ENCODE peak calls at places on chromosome 12, in six cellular contexts. U, E, J, F, C and M are unnamed samples. For H3K27me3 and H3K4me1, the result is how much of the 10 kb centered on the place peaks cover.

GRCh38 chr12:95623554-95624170 is 72.4 kb upstream of the USP44 start:
- DNase-seq in U (peak), E (peak), J (peak), F (no peak), C (no peak), M (no peak)

GRCh38 chr12:77925536-77926108 is 94.9 kb downstream of the NAV3 start:
- DNase-seq in U (peak), E (peak), J (peak), F (no peak), C (no peak), M (no peak)

GRCh38 chr12:51048601-51049369 is 658 bp downstream of the LETMD1 start:
- DNase-seq in U (no peak), E (no peak), J (peak), F (peak), C (peak), M (no peak)

GRCh38 chr12:119334459-119335170 is at the start of gene CCDC60:
- DNase-seq in U (no peak), E (no peak), J (no peak), F (no peak), C (no peak), M (no peak)

GRCh38 chr12:132445884-132446471 is 44.0 kb upstream of the FBRSL1 start:
- DNase-seq in U (no peak), E (no peak), J (no peak), F (peak), C (peak), M (peak)

GRCh38 chr12:6980740-6981139 is 10.0 kb downstream of the EMG1 start:
- DNase-seq in U (no peak), E (no peak), J (no peak), F (no peak), C (no peak), M (no peak)

GRCh38 chr12:121240484-121241202 is 30.7 kb downstream of the P2RX4 start:
- DNase-seq in U (peak), E (peak), J (no peak), F (peak), C (peak), M (peak)

GRCh38 chr12:121808623-121809022 is 4.8 kb downstream of the SETD1B start:
- DNase-seq in U (no peak), E (no peak), J (no peak), F (no peak), C (no peak), M (no peak)

GRCh38 chr12:16359512-16360491 is 12.4 kb downstream of the MGST1 start:
- DNase-seq in U (peak), E (peak), J (peak), F (no peak), C (no peak), M (no peak)

GRCh38 chr12:116697305-116698130 is 40.4 kb downstream of the SPRING1 start:
- DNase-seq in U (no peak), E (no peak), J (peak), F (no peak), C (no peak), M (no peak)

GRCh38 chr12:109445224-109445623 is 31.9 kb downstream of the KCTD10 start:
- DNase-seq in U (no peak), E (no peak), J (no peak), F (no peak), C (no peak), M (no peak)

GRCh38 chr12:74538491-74539258 is 1.0 kb downstream of the ATXN7L3B start:
- DNase-seq in U (no peak), E (no peak), J (peak), F (peak), C (peak), M (no peak)

GRCh38 chr12:6965026-6965661 is 5.3 kb downstream of the PHB2 start:
- DNase-seq in U (peak), E (peak), J (peak), F (peak), C (peak), M (peak)

GRCh38 chr12:101209319-101210302 is at the start of gene SLC5A8:
- DNase-seq in U (no peak), E (no peak), J (no peak), F (no peak), C (no peak), M (no peak)

GRCh38 chr12:115095073-115095748 is 411.2 kb upstream of the TBX3 start:
- DNase-seq in U (no peak), E (no peak), J (no peak), F (no peak), C (no peak), M (no peak)

GRCh38 chr12:88854260-88854659 is 274.0 kb upstream of the KITLG start:
- DNase-seq in U (no peak), E (no peak), J (no peak), F (no peak), C (no peak), M (no peak)

GRCh38 chr12:130689408-130690405 is 26.4 kb downstream of the RIMBP2 start:
- DNase-seq in U (peak), E (no peak), J (no peak), F (no peak), C (no peak), M (no peak)

GRCh38 chr12:104596128-104596799 is 139.5 kb downstream of the CHST11 start:
- DNase-seq in U (no peak), E (peak), J (no peak), F (no peak), C (no peak), M (no peak)

GRCh38 chr12:5513406-5513805 is 81.5 kb downstream of the NTF3 start:
- DNase-seq in U (no peak), E (no peak), J (no peak), F (peak), C (no peak), M (no peak)

GRCh38 chr12:13992585-13992984 is 11.2 kb upstream of the GRIN2B start:
- DNase-seq in U (no peak), E (no peak), J (no peak), F (no peak), C (no peak), M (no peak)

GRCh38 chr12:111768159-111768895 is 1.6 kb downstream of the ALDH2 start:
- DNase-seq in U (no peak), E (no peak), J (peak), F (no peak), C (no peak), M (no peak)

GRCh38 chr12:88108021-88108420 is 33.9 kb downstream of the CEP290 start:
- DNase-seq in U (no peak), E (no peak), J (no peak), F (no peak), C (no peak), M (no peak)

GRCh38 chr12:100127766-100128508 is 14.7 kb downstream of the BLTP3B start:
- DNase-seq in U (no peak), E (no peak), J (no peak), F (no peak), C (no peak), M (no peak)

DNA sequence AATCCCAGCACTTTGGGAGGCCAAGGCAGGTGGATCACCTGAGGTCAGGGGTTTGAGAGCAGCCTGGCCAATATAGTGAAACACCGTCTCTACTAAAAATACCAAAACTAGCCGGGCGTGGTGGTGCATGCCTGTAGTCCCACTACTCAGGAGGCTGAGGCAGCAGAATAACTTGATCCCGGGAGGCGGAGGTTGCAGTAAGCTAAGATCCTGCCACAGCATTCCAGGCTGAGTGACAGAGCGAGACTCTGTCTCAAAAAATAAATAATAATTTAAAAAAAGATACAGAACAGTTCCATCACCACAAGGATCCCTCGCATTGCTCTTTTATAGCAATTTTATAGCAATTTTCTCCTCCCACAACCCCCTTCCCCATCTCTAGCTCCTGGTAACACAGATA is 4.7 kb upstream of the PDE1B start:
- DNase-seq in U (no peak), E (no peak), J (no peak), F (no peak), C (no peak), M (no peak)
- H3K27me3 ChIP-seq in U (under half), E (under half), J (under half), F (under half), C (under half), M (under half)

GRCh38 chr12:3172124-3173007 is 95.2 kb downstream of the TSPAN9 start:
- DNase-seq in U (peak), E (no peak), J (no peak), F (no peak), C (no peak), M (no peak)
- H3K4me1 ChIP-seq in U (under half), E (under half), J (under half), F (under half), C (under half), M (under half)

GRCh38 chr12:53591301-53592206 is 34.6 kb downstream of the ATF7 start:
- DNase-seq in U (no peak), E (no peak), J (no peak), F (no peak), C (no peak), M (no peak)

GRCh38 chr12:53588155-53588554 is 38.0 kb downstream of the ATF7 start:
- DNase-seq in U (no peak), E (no peak), J (no peak), F (no peak), C (no peak), M (no peak)

GRCh38 chr12:53589423-53589822 is 36.8 kb downstream of the ATF7 start:
- DNase-seq in U (no peak), E (no peak), J (no peak), F (no peak), C (no peak), M (no peak)

GRCh38 chr12:53590661-53591060 is 35.5 kb downstream of the ATF7 start:
- DNase-seq in U (no peak), E (no peak), J (no peak), F (no peak), C (no peak), M (no peak)

GRCh38 chr12:53589915-53590314 is 36.3 kb downstream of the ATF7 start:
- DNase-seq in U (no peak), E (no peak), J (no peak), F (no peak), C (no peak), M (no peak)
- H3K27ac ChIP-seq in U (peak), E (no peak), J (peak), F (no peak), C (no peak), M (no peak)

DNA sequence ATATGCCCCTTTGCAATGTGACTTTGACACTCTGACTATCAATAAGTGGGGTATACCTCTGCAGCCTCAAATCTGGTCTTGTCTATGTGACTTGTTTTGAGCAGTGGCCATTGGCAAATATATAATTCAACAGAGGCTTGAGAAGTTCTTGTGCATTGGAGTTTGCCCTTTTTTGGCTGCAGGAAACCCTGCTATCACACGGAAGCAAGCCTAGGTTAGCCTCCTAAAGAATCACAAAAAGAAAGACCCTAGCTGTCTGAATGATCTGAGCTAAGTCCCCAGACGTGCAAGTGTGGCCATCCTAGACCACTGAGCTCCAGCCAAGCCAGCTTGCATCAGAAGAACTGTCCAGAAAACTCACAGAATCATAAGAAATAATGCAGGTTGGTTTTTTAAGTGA is 31.8 kb upstream of the PARP11 start:
- DNase-seq in U (no peak), E (no peak), J (no peak), F (no peak), C (no peak), M (no peak)
- H3K27me3 ChIP-seq in U (under half), E (under half), J (under half), F (under half), C (under half), M (under half)